ENCODE peak calls at places on chromosomes 4 and X, in nine cellular contexts. C is IMR-90; N is ovary; G is upper lobe of right lung; J is psoas muscle; T is CD4-positive, CD25-positive, alpha-beta regulatory T cell; Z is testis; P is SJSA1; X is H1. W is an unnamed sample.

GRCh38 chrX:85561216-85561615 is 181.8 kb upstream of the POF1B start:
- DNase-seq in P (no peak), J (no peak), X (no peak), C (no peak), G (no peak), N (no peak), T (no peak), Z (no peak), W (no peak)

GRCh38 chr4:125796138-125796537 is 481.4 kb downstream of the FAT4 start:
- DNase-seq in X (no peak), T (no peak), Z (no peak), G (no peak), C (no peak), N (no peak), P (no peak), J (no peak), W (no peak)

GRCh38 chrX:72624194-72624593 is 51.6 kb upstream of the HDAC8 start:
- DNase-seq in Z (no peak), X (no peak), N (no peak), T (no peak), J (no peak), C (no peak), P (no peak), G (no peak), W (no peak)

GRCh38 chrX:151929131-151929530 is 16.4 kb downstream of the MAGEA4 start:
- DNase-seq in T (no peak), C (no peak), Z (no peak), N (no peak), P (no peak), X (no peak), G (no peak), J (no peak), W (no peak)

GRCh38 chrX:40945366-40945713 is 139.9 kb upstream of the USP9X start:
- DNase-seq in J (no peak), C (peak; percentile 87), Z (peak; percentile 31), X (no peak), P (no peak), G (no peak), N (no peak), T (no peak), W (no peak)

GRCh38 chrX:49947778-49948177 is 25.4 kb downstream of the CLCN5 start:
- DNase-seq in N (no peak), X (no peak), C (no peak), G (no peak), T (no peak), J (no peak), P (no peak), Z (no peak), W (no peak)

GRCh38 chrX:154398668-154399526 is 720 bp downstream of the RPL10 start:
- DNase-seq in X (no peak), J (peak; percentile 95), T (peak; percentile 68), Z (peak; percentile 87), C (peak; percentile 67), P (peak; percentile 77), N (peak; percentile 90), G (peak; percentile 91), W (no peak)

GRCh38 chr4:25233737-25234389 is at the start of gene PI4K2B:
- DNase-seq in G (peak; percentile 96), C (peak; percentile 57), J (peak; percentile 94), T (peak; percentile 90), P (peak; percentile 73), Z (peak; percentile 90), X (peak; percentile 44), N (peak; percentile 90), W (peak; percentile 39)

GRCh38 chr4:78166582-78166981 is 109.5 kb downstream of the FRAS1 start:
- DNase-seq in N (no peak), T (no peak), P (no peak), J (no peak), G (no peak), X (no peak), C (no peak), Z (no peak), W (no peak)

GRCh38 chr4:183430317-183430986 is 14.0 kb upstream of the CDKN2AIP start:
- DNase-seq in C (no peak), G (no peak), J (no peak), Z (no peak), T (no peak), P (no peak), N (peak; percentile 13), X (no peak), W (no peak)

GRCh38 chr4:164081371-164081770 is 586.9 kb downstream of the TMA16 start:
- DNase-seq in J (no peak), T (no peak), G (no peak), X (no peak), P (no peak), N (no peak), C (no peak), Z (no peak), W (no peak)

GRCh38 chr4:16752150-16752549 is 146.3 kb downstream of the LDB2 start:
- DNase-seq in G (no peak), N (no peak), X (no peak), T (no peak), P (peak; percentile 31), C (peak; percentile 25), J (no peak), Z (no peak), W (no peak)

DNA sequence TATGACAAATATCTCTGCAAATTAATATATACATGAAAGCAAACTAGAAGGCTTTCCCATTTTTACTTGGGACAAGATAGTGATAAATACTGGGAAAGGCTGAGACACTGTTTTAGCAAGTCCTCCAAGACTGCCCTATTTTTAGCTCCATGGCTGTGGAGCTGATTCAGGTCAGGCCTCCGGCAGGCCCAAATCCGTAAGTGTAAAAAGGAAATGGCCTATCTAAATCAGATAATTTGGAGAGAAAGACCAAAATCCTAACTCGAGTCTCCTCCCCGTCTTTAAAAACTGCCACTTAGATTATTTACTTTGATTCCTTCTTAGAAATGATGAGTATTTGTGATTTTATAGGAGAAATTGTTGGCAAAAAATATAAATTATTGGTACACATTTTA is 2.9 kb downstream of the OTUD4 start:
- DNase-seq in Z (no peak), J (no peak), G (no peak), T (no peak), N (no peak), P (no peak), C (peak; percentile 52), X (no peak), W (no peak)
- H3K4me3 ChIP-seq in Z (peak overlapping the region; percentile 96), J (peak overlapping the region; percentile 83), G (peak overlapping the region; percentile 73), T (peak overlapping the region; percentile 98), N (peak overlapping the region; percentile 68), P (peak overlapping the region; percentile 68), C (peak overlapping the region; percentile 77), X (peak overlapping the region; percentile 82), W (no peak overlapping the region)

GRCh38 chr4:139453371-139454110 is 380 bp upstream of the RAB33B start:
- DNase-seq in P (peak; percentile 98), J (peak; percentile 99), C (peak; percentile 97), Z (peak; percentile 98), N (peak; percentile 98), X (peak; percentile 88), T (peak; percentile 95), G (peak; percentile 100), W (peak; percentile 85)
- H3K27me3 ChIP-seq in P (no peaks in the 10 kb centered on the region), J (no peaks in the 10 kb centered on the region), C (no peaks in the 10 kb centered on the region), Z (no peaks in the 10 kb centered on the region), N (no peaks in the 10 kb centered on the region), X (no peaks in the 10 kb centered on the region), T (no peaks in the 10 kb centered on the region), G (no peaks in the 10 kb centered on the region), W (no peaks in the 10 kb centered on the region)

GRCh38 chr4:167222098-167222497 is 12.2 kb downstream of the SPOCK3 start:
- DNase-seq in C (no peak), G (no peak), T (no peak), P (no peak), J (no peak), X (no peak), Z (no peak), N (no peak), W (no peak)
- H3K36me3 ChIP-seq in C (no peaks in the 10 kb centered on the region), G (no peaks in the 10 kb centered on the region), T (no peaks in the 10 kb centered on the region), P (no peaks in the 10 kb centered on the region), J (no peaks in the 10 kb centered on the region), X (no peaks in the 10 kb centered on the region), Z (no peaks in the 10 kb centered on the region), N (no peaks in the 10 kb centered on the region), W (no peaks in the 10 kb centered on the region)

GRCh38 chrX:51395474-51395806 is 62.8 kb downstream of the NUDT10 start:
- DNase-seq in C (no peak), T (no peak), X (no peak), Z (no peak), P (no peak), J (no peak), N (no peak), G (no peak), W (no peak)
- H3K4me3 ChIP-seq in C (no peak overlapping the region), T (peak overlapping the region; percentile 81), X (peak overlapping the region; percentile 59), Z (peak overlapping the region; percentile 62), P (peak overlapping the region; percentile 23), J (peak overlapping the region; percentile 51), N (peak overlapping the region; percentile 46), G (peak overlapping the region; percentile 45), W (peak overlapping the region; percentile 68)

GRCh38 chr4:42398448-42399355 is 1.4 kb downstream of the SHISA3 start:
- DNase-seq in G (no peak), Z (no peak), X (no peak), J (peak; percentile 51), C (no peak), N (no peak), P (no peak), T (no peak), W (no peak)

GRCh38 chr4:42399393-42399792 is 2.1 kb downstream of the SHISA3 start:
- DNase-seq in X (no peak), Z (no peak), G (no peak), T (no peak), C (no peak), N (no peak), J (no peak), P (no peak), W (no peak)

GRCh38 chr4:42397256-42397634 is at the start of gene SHISA3:
- DNase-seq in J (peak; percentile 46), N (no peak), Z (no peak), X (no peak), T (no peak), P (peak; percentile 1), C (no peak), G (no peak), W (no peak)

GRCh38 chr4:42396361-42397255 is 680 bp upstream of the SHISA3 start:
- DNase-seq in C (no peak), P (no peak), N (no peak), X (no peak), J (peak; percentile 52), Z (no peak), T (no peak), G (no peak), W (no peak)

GRCh38 chr4:42397635-42398447 is 553 bp downstream of the SHISA3 start:
- DNase-seq in J (peak; percentile 61), C (peak; percentile 12), Z (no peak), N (no peak), X (no peak), P (peak; percentile 3), G (no peak), T (no peak), W (no peak)
- H3K27me3 ChIP-seq in J (peaks cover 2% of the 10 kb centered on the region), C (peaks cover 2% of the 10 kb centered on the region), Z (no peaks in the 10 kb centered on the region), N (no peaks in the 10 kb centered on the region), X (peaks cover 65% of the 10 kb centered on the region), P (peaks cover 4% of the 10 kb centered on the region), G (peaks cover 52% of the 10 kb centered on the region), T (peaks cover 40% of the 10 kb centered on the region), W (peaks cover 34% of the 10 kb centered on the region)